ENCODE peak calls at places on chromosome 19, in nine cellular contexts. O is cardiac fibroblast, S is DND-41, N is keratinocyte, M is fibroblast of lung, X is NT2/D1, B is lung, H is SJCRH30, P is AG09309. R is an unnamed sample.

GRCh38 chr19:12871681-12872080 is 9.6 kb downstream of the DNASE2 start:
- DNase-seq in S (no peak), P (no peak), B (no peak), H (no peak), M (no peak), N (no peak), O (no peak), X (no peak), R (no peak)

GRCh38 chr19:2716275-2716650 is 4.9 kb downstream of the DIRAS1 start:
- DNase-seq in X (no peak), M (no peak), B (no peak), S (no peak), H (no peak), N (no peak), O (no peak), P (no peak), R (no peak)

GRCh38 chr19:50377051-50377441 is 789 bp downstream of the NR1H2 start:
- DNase-seq in B (no peak), X (no peak), H (no peak), S (no peak), O (no peak), N (no peak), P (no peak), M (no peak), R (no peak)

GRCh38 chr19:31127132-31127967 is 221.9 kb downstream of the TSHZ3 start:
- DNase-seq in M (peak), H (peak), P (peak), B (no peak), X (no peak), O (peak), S (no peak), N (no peak), R (peak)

GRCh38 chr19:18995804-18996241 is 37.5 kb downstream of the SUGP2 start:
- DNase-seq in M (peak), H (peak), N (no peak), B (peak), X (peak), O (peak), P (peak), S (peak), R (peak)

GRCh38 chr19:44869728-44870470 is 21.2 kb upstream of the TOMM40 start:
- DNase-seq in X (no peak), N (no peak), B (no peak), O (peak), P (no peak), S (no peak), H (peak), M (peak), R (peak)

GRCh38 chr19:3509566-3509989 is 3.5 kb downstream of the FZR1 start:
- DNase-seq in H (no peak), X (no peak), S (no peak), M (no peak), O (no peak), P (no peak), B (no peak), N (no peak), R (peak)

GRCh38 chr19:19145281-19145999 is 7.2 kb upstream of the TMEM161A start:
- DNase-seq in B (no peak), M (no peak), H (no peak), N (no peak), X (no peak), O (no peak), P (no peak), S (no peak), R (no peak)

GRCh38 chr19:19513671-19514070 is 1.7 kb downstream of the TSSK6 start:
- DNase-seq in P (no peak), S (no peak), M (no peak), X (no peak), B (no peak), H (no peak), O (no peak), N (no peak), R (no peak)

GRCh38 chr19:38736413-38737280 is 7.6 kb downstream of the CAPN12 start:
- DNase-seq in P (no peak), B (peak), H (no peak), M (no peak), N (no peak), O (no peak), S (peak), X (peak), R (peak)

GRCh38 chr19:1904385-1905070 is 671 bp upstream of the ADAT3 start:
- DNase-seq in S (no peak), M (no peak), H (no peak), B (peak), O (peak), X (peak), P (no peak), N (peak), R (no peak)

GRCh38 chr19:38134538-38135149 is 89.4 kb downstream of the DPF1 start:
- DNase-seq in P (no peak), O (peak), M (peak), S (peak), N (peak), H (peak), X (peak), B (no peak), R (peak)

GRCh38 chr19:19385900-19386339 is 19.6 kb upstream of the GATAD2A start:
- DNase-seq in S (peak), O (no peak), X (no peak), H (peak), M (no peak), N (no peak), P (no peak), B (peak), R (no peak)

GRCh38 chr19:35228177-35228930 is at the start of gene FAM187B:
- DNase-seq in S (no peak), B (no peak), M (no peak), X (no peak), P (no peak), H (no peak), N (no peak), O (no peak), R (no peak)

DNA sequence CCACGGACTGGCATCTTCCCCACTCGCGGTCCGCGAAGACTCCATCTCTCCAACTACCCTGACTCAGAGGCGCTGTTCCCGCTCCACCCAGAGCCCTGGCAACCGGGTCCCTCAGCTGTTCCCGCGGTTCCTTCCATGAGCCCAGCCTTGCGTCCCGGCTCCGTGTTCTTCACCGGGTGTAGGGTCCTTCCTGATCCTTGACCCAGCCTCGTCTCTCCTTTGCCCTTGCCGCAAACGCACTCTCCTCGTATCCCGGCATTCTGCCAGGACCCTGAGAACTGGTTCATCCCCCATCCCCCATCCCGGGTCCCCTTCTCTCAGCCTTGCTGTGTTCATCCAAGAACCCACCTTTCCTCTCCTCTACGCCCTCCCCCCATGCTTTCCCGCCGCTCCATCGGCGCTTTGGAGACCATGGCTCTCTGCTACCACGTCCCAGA is 705 bp downstream of the ICAM5 start:
- DNase-seq in M (no peak), H (no peak), O (no peak), N (no peak), P (no peak), S (no peak), X (no peak), B (no peak), R (no peak)
- H3K4me3 ChIP-seq in M (peak), H (no peak), O (peak), N (peak), P (peak), S (no peak), X (peak), B (no peak), R (no peak)

GRCh38 chr19:42386974-42387707 is 3.0 kb downstream of the CNFN start:
- DNase-seq in M (peak), P (no peak), B (peak), O (peak), N (no peak), X (no peak), S (no peak), H (no peak), R (peak)
- H3K4me3 ChIP-seq in M (peak), P (peak), B (no peak), O (peak), N (peak), X (peak), S (no peak), H (no peak), R (peak)

DNA sequence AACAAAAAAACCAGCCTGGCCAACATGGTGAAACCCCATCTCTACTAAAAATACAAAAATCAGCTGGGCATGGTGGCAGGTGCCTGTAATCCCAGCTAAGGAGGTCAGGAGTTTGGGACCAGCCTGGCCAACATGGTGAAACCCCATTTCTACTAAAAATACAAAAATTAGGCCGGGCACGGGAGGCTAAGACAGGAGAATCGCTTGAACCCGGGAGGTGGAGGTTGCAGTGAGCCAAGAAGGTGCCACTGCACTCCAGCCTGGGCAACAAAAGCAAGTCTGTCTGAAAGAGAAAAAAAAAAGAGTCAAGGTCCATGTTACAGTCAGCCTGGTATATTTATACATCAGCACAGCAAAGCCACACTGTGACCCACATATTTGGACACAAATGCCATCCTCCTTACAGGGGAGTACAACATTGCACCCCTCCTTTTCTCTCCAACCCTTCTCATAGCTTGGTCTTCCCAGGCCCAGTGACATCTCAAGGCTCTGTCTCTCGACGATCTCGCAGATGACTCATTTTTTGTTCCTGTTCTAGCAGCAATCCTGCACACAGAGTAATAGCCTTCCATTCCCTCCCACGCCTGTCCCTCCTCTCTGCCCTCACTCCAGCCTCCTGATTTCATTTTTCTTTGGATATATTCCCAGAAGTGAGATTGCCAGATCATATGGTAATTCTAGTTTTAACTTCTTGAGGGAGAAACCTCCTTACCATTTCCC is 21.0 kb upstream of the DPP9 start:
- DNase-seq in S (no peak), B (no peak), O (peak), H (no peak), P (peak), X (no peak), N (no peak), M (peak), R (peak)
- H3K4me3 ChIP-seq in S (no peak), B (no peak), O (no peak), H (no peak), P (no peak), X (no peak), N (no peak), M (no peak), R (no peak)

DNA sequence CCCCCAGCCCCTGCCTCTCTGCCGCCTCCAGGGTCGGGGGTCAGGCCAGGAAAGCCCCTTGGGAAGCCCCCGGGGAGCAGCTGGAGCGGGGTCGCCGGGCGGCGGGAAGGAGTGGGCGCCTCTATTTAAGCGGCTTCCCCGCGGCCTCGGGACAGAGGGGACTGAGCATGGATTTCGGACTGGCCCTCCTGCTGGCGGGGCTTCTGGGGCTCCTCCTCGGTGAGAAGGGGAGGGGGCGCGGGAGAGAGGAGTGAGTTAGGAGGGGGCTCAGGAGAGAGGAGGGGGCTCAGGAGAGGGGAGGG is at the start of gene MADCAM1:
- DNase-seq in B (no peak), P (no peak), H (no peak), X (no peak), O (no peak), S (no peak), N (no peak), M (no peak), R (no peak)
- H3K4me3 ChIP-seq in B (no peak), P (no peak), H (no peak), X (peak), O (no peak), S (no peak), N (no peak), M (no peak), R (no peak)

DNA sequence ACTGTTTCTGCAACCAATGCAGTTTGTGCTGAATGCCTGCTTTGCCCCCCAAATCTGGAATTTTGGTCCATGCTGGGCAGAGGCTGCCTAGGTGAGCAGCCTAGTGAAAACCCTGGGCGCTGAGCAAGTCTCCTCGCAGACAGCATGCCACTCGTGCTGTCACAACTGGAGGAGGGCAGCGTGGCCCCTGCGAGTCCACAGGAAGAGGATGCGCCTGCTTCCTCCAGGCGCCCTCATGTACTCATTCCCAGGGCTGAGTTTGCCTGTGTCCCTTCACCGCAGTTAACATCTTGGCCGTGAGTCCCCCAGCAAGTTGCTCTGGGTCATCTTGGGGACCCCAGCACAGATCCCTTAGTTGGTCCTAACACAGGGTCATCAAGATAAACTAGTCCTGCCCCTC is 26.2 kb upstream of the TMEM160 start:
- DNase-seq in H (no peak), M (no peak), B (no peak), O (no peak), P (no peak), X (no peak), N (no peak), S (no peak), R (no peak)
- H3K4me3 ChIP-seq in H (no peak), M (no peak), B (no peak), O (no peak), P (no peak), X (no peak), N (no peak), S (no peak), R (no peak)

DNA sequence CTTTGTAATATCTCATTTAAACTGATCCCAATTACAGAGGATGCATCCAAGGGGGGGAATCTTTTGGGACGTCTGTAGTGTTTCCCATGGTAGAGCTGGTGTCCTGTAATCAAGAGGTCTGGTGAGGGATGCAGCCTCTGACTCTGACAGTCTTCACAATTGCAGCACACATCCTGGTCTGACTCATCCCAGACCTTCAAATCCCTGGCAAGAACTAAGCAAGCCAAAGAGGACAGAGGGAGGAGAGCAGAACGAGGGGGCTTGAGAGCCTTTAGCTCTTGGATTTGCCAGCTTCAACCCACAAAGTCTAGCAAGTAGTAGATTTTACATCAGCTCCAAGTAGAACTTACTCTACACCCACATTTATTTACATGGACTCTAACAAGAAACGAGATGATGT is 17.3 kb upstream of the FCGBP start:
- DNase-seq in H (no peak), O (peak), B (no peak), S (peak), P (peak), N (no peak), M (peak), X (no peak), R (peak)
- H3K4me3 ChIP-seq in H (no peak), O (no peak), B (no peak), S (no peak), P (no peak), N (no peak), M (no peak), X (no peak), R (no peak)

DNA sequence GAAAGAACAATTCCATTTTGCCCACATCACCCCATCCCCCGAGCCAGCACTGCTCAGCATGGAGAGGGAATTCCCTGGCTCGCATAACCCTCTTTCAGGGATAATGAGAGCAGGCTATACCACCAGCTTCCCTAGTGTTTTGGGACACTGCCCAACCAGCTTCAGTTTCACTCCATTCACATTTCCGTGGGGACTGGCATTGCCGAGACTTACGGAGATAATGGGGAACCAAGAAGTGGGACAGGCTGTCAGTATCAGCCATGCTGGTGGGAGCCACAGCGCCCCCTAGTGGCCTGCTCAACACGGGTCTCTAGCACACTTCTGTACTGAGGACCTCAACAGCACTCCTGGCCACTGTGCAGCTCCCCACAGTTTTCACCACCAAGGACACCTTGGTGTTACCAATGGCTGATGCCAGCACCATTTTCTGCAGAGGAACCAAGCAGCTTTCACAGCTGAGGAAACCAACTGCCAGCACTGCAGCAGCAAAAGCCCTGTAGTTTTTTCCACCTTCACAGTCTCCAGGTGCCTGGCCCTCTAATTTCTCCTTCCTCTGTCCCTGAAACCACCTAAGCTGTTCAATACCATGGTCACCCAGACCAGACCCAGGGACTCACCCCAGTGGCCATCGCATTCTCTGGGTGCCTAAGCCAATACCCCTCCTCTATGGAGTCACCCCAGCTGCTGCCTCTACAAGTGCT is 23.7 kb downstream of the SLC6A16 start:
- DNase-seq in N (peak), S (peak), B (peak), M (peak), X (peak), P (peak), H (peak), O (peak), R (peak)
- H3K4me3 ChIP-seq in N (no peak), S (no peak), B (no peak), M (peak), X (no peak), P (no peak), H (no peak), O (no peak), R (no peak)

DNA sequence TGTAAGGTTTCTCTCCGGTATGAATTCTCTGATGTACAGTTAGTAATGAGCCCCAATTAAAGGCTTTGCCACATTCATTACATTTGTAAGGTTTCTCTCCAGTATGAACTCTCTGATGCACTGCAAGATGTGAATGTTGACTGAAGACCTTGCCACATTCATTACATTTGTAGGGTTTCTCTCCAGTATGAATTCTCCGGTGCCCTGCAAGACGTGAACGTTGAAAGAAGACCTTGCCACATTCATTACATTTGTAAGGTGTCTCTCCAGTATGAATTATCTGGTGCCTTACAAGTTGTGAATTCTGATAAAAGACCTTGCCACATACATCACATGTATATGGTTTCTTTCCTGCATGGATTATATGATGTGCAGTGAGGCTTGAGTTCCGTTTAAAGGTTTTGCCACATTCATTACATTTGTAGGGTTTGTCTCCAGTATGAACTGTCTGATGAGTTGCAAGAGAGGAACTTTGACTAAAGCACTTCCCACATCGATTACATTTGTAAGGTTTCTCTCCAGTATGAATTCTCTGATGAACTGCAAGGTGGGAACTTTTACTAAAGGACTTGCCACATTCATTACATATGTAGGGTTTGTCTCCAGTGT is 17.7 kb upstream of the ZNF432 start:
- DNase-seq in H (no peak), S (no peak), M (no peak), N (no peak), O (no peak), B (no peak), X (no peak), P (no peak), R (no peak)
- H3K4me3 ChIP-seq in H (no peak), S (no peak), M (no peak), N (peak), O (no peak), B (no peak), X (no peak), P (no peak), R (no peak)